ENCODE peak calls at places on chromosome 3, in four cellular contexts. R is AG10803, Y is PC-3, N is heart right ventricle. O is an unnamed sample.

GRCh38 chr3:188683032-188683491 is 488.7 kb upstream of the TPRG1 start:
- DNase-seq in R (peak), Y (peak), N (no peak), O (peak)

GRCh38 chr3:41330465-41330864 is 131.2 kb downstream of the CTNNB1 start:
- DNase-seq in R (peak), Y (peak), N (no peak), O (peak)

GRCh38 chr3:4938583-4938982 is 40.7 kb upstream of the BHLHE40 start:
- DNase-seq in R (no peak), Y (no peak), N (no peak), O (no peak)

GRCh38 chr3:43478380-43478779 is 143.4 kb downstream of the ANO10 start:
- DNase-seq in R (no peak), Y (no peak), N (no peak), O (no peak)

GRCh38 chr3:148269816-148270215 is 427.9 kb upstream of the AGTR1 start:
- DNase-seq in R (peak), Y (peak), N (no peak), O (no peak)

GRCh38 chr3:16864610-16865313 is 20.0 kb upstream of the PLCL2 start:
- DNase-seq in R (peak), Y (peak), N (no peak), O (peak)

GRCh38 chr3:71022552-71023335 is 560.8 kb downstream of the FOXP1 start:
- DNase-seq in R (no peak), Y (peak), N (no peak), O (no peak)

GRCh38 chr3:35931867-35932266 is 292.5 kb downstream of the ARPP21 start:
- DNase-seq in R (no peak), Y (no peak), N (no peak), O (peak)

GRCh38 chr3:51729005-51729633 is 22.3 kb downstream of the GRM2 start:
- DNase-seq in R (no peak), Y (no peak), N (no peak), O (no peak)

GRCh38 chr3:127560051-127560787 is 30.3 kb downstream of the TPRA1 start:
- DNase-seq in R (no peak), Y (no peak), N (no peak), O (no peak)

GRCh38 chr3:127555108-127555507 is 35.4 kb downstream of the TPRA1 start:
- DNase-seq in R (no peak), Y (no peak), N (no peak), O (no peak)

GRCh38 chr3:127551178-127551577 is 39.4 kb downstream of the TPRA1 start:
- DNase-seq in R (no peak), Y (no peak), N (no peak), O (no peak)

GRCh38 chr3:127551971-127552370 is 38.6 kb downstream of the TPRA1 start:
- DNase-seq in R (no peak), Y (no peak), N (no peak), O (no peak)

GRCh38 chr3:127556565-127556964 is 34.0 kb downstream of the TPRA1 start:
- DNase-seq in R (no peak), Y (no peak), N (no peak), O (no peak)
- TF ChIP-seq CTCF in R (no peak), Y (peak), N (peak), O (peak)

GRCh38 chr3:149532463-149533180 is 58.1 kb downstream of the TM4SF4 start:
- DNase-seq in R (no peak), Y (no peak), N (no peak), O (no peak)

GRCh38 chr3:149534671-149535394 is 60.3 kb downstream of the TM4SF4 start:
- DNase-seq in R (peak), Y (no peak), N (no peak), O (peak)

GRCh38 chr3:149534082-149534481 is 59.6 kb downstream of the TM4SF4 start:
- DNase-seq in R (no peak), Y (no peak), N (no peak), O (no peak)

GRCh38 chr3:149536429-149536828 is 61.9 kb downstream of the TM4SF4 start:
- DNase-seq in R (peak), Y (no peak), N (peak), O (peak)

GRCh38 chr3:149535395-149535685 is 60.8 kb downstream of the TM4SF4 start:
- DNase-seq in R (no peak), Y (no peak), N (no peak), O (no peak)
- H3K4me3 ChIP-seq in R (peak), Y (no peak), N (no peak), O (no peak)

GRCh38 chr3:48697952-48698351 is 12.2 kb upstream of the NCKIPSD start:
- DNase-seq in R (no peak), Y (peak), N (no peak), O (no peak)
- TF ChIP-seq CTCF in R (no peak), Y (peak), N (no peak), O (no peak)

DNA sequence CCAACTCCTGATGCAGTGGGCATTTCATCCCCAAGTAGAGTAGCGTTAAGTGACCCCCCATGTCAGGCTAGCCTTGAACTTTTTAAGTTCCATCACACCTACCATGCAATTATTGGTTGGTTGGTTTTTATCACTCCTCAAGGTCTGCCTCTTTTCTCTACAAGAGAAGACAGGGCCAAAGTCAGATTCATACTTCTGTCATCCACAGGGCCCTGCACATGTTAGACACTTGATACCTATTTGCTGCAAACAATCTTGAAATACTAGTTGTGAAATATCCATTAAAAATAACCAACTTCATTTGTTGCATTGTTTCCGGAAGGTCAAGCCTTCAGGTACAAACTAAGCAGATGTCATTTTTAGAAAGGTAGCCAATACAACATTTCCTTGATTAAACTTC is 1.2 kb downstream of the CMSS1 start:
- DNase-seq in R (no peak), Y (peak), N (no peak), O (no peak)
- H3K4me3 ChIP-seq in R (no peak), Y (peak), N (no peak), O (peak)

GRCh38 chr3:86563358-86563970 is 427.5 kb downstream of the VGLL3 start:
- DNase-seq in R (peak), Y (peak), N (no peak), O (peak)
- TF ChIP-seq CTCF in R (peak), Y (peak), N (peak), O (peak)

DNA sequence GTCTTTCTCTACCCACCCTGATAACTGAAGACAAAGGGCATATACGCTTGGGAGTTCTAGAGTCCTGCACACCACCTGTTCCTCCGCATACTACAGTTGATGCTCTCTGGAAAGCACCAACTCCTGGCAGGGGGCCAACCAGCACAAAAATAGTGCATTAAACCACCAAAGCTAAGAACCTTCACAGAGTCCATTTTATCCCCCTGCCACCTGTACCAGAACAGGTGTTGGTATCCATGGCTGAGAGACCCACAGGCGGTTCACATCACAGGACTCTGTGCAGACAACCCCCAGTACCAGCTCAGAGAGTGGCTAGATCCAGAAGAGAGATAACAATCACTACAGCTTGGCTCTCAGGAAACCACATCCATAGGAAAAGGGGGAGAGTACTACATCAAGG is 114.4 kb upstream of the POU1F1 start:
- DNase-seq in R (no peak), Y (no peak), N (no peak), O (no peak)
- H3K4me3 ChIP-seq in R (no peak), Y (no peak), N (no peak), O (no peak)

GRCh38 chr3:14507345-14507741 is 32.8 kb downstream of the GRIP2 start:
- DNase-seq in R (no peak), Y (no peak), N (no peak), O (no peak)
- TF ChIP-seq CTCF in R (no peak), Y (no peak), N (no peak), O (no peak)